ENCODE peak calls at places on chromosome 1, in nine cellular contexts. T is neural crest cell, E is left lung, C is pancreas, U is astrocyte of the cerebellum, L is vagina, X is epithelial cell of esophagus, H is endothelial cell, S is foreskin fibroblast. M is an unnamed sample.

GRCh38 chr1:86084998-86085397 is 71.6 kb downstream of the COL24A1 start:
- DNase-seq in T (no peak), E (no peak), C (no peak), U (no peak), L (no peak), X (no peak), H (no peak), S (no peak), M (no peak)

GRCh38 chr1:234972411-234973191 is 156.0 kb downstream of the TOMM20 start:
- DNase-seq in T (no peak), E (peak), C (no peak), U (no peak), L (peak), X (no peak), H (no peak), S (no peak), M (no peak)

GRCh38 chr1:153771841-153772593 is 3.2 kb upstream of the SLC27A3 start:
- DNase-seq in T (peak), E (no peak), C (peak), U (no peak), L (no peak), X (no peak), H (peak), S (no peak), M (no peak)

GRCh38 chr1:219460561-219461511 is 152.1 kb downstream of the ZC3H11B start:
- DNase-seq in T (no peak), E (no peak), C (no peak), U (no peak), L (no peak), X (peak), H (no peak), S (peak), M (peak)

GRCh38 chr1:68128157-68128556 is 77.7 kb upstream of the DIRAS3 start:
- DNase-seq in T (no peak), E (no peak), C (no peak), U (peak), L (no peak), X (no peak), H (no peak), S (peak), M (no peak)

GRCh38 chr1:108124622-108125311 is 75.4 kb downstream of the SLC25A24 start:
- DNase-seq in T (no peak), E (no peak), C (no peak), U (no peak), L (no peak), X (no peak), H (no peak), S (no peak), M (no peak)

GRCh38 chr1:22731924-22732522 is 21.4 kb downstream of the EPHB2 start:
- DNase-seq in T (no peak), E (no peak), C (no peak), U (no peak), L (no peak), X (no peak), H (peak), S (no peak), M (no peak)

GRCh38 chr1:10606070-10606469 is 131.3 kb downstream of the PEX14 start:
- DNase-seq in T (no peak), E (no peak), C (no peak), U (no peak), L (no peak), X (no peak), H (no peak), S (no peak), M (no peak)

GRCh38 chr1:29832471-29832870 is 596.1 kb downstream of the PTPRU start:
- DNase-seq in T (no peak), E (no peak), C (no peak), U (no peak), L (peak), X (no peak), H (no peak), S (no peak), M (no peak)

GRCh38 chr1:80825067-80825466 is 975.7 kb upstream of the ADGRL2 start:
- DNase-seq in T (no peak), E (no peak), C (no peak), U (no peak), L (no peak), X (no peak), H (no peak), S (no peak), M (no peak)

GRCh38 chr1:116764906-116765862 is 11.0 kb downstream of the CD2 start:
- DNase-seq in T (no peak), E (peak), C (no peak), U (no peak), L (no peak), X (no peak), H (no peak), S (no peak), M (no peak)

GRCh38 chr1:164518692-164519332 is 40.2 kb upstream of the PBX1 start:
- DNase-seq in T (no peak), E (no peak), C (no peak), U (no peak), L (no peak), X (no peak), H (no peak), S (no peak), M (no peak)

GRCh38 chr1:11802616-11802972 is 3.2 kb downstream of the MTHFR start:
- DNase-seq in T (no peak), E (no peak), C (no peak), U (no peak), L (no peak), X (no peak), H (no peak), S (no peak), M (no peak)

GRCh38 chr1:180210008-180210555 is 20.0 kb upstream of the LHX4 start:
- DNase-seq in T (no peak), E (no peak), C (no peak), U (no peak), L (no peak), X (peak), H (no peak), S (no peak), M (no peak)

GRCh38 chr1:32107742-32108661 is at the start of gene KPNA6:
- DNase-seq in T (peak), E (peak), C (peak), U (peak), L (peak), X (peak), H (peak), S (peak), M (peak)

GRCh38 chr1:30323841-30324240 is 399.5 kb downstream of the MATN1 start:
- DNase-seq in T (no peak), E (no peak), C (no peak), U (no peak), L (no peak), X (no peak), H (no peak), S (no peak), M (no peak)

GRCh38 chr1:57091642-57092041 is 125.8 kb upstream of the C8B start:
- DNase-seq in T (no peak), E (no peak), C (no peak), U (no peak), L (no peak), X (no peak), H (no peak), S (no peak), M (no peak)

GRCh38 chr1:206909167-206909882 is 12.1 kb downstream of the IL24 start:
- DNase-seq in T (no peak), E (peak), C (peak), U (no peak), L (no peak), X (peak), H (peak), S (no peak), M (no peak)

GRCh38 chr1:119275145-119275929 is 93.2 kb upstream of the HAO2 start:
- DNase-seq in T (peak), E (no peak), C (no peak), U (peak), L (no peak), X (peak), H (peak), S (peak), M (peak)

GRCh38 chr1:22295856-22296255 is 153.0 kb upstream of the WNT4 start:
- DNase-seq in T (no peak), E (no peak), C (no peak), U (no peak), L (no peak), X (no peak), H (no peak), S (no peak), M (no peak)

GRCh38 chr1:34479731-34480130 is 275.1 kb upstream of the GJB5 start:
- DNase-seq in T (peak), E (no peak), C (no peak), U (no peak), L (peak), X (no peak), H (no peak), S (no peak), M (no peak)

GRCh38 chr1:115530407-115530806 is 111.4 kb upstream of the VANGL1 start:
- DNase-seq in T (no peak), E (no peak), C (no peak), U (no peak), L (no peak), X (peak), H (no peak), S (peak), M (peak)

GRCh38 chr1:82534996-82535395 is 734.3 kb downstream of the ADGRL2 start:
- DNase-seq in T (no peak), E (no peak), C (no peak), U (no peak), L (no peak), X (no peak), H (no peak), S (no peak), M (no peak)

GRCh38 chr1:6891781-6892579 is 106.7 kb downstream of the CAMTA1 start:
- DNase-seq in T (no peak), E (no peak), C (no peak), U (no peak), L (no peak), X (peak), H (no peak), S (peak), M (no peak)

GRCh38 chr1:232868793-232869491 is 63.7 kb downstream of the MAP10 start:
- DNase-seq in T (no peak), E (no peak), C (no peak), U (peak), L (no peak), X (peak), H (no peak), S (peak), M (peak)

GRCh38 chr1:72282271-72282656 is at the start of gene NEGR1:
- DNase-seq in T (peak), E (peak), C (peak), U (peak), L (no peak), X (peak), H (peak), S (peak), M (no peak)

GRCh38 chr1:203691454-203691853 is 64.8 kb downstream of the ATP2B4 start:
- DNase-seq in T (no peak), E (no peak), C (no peak), U (no peak), L (no peak), X (no peak), H (no peak), S (no peak), M (no peak)

GRCh38 chr1:119367332-119368124 is 1.1 kb upstream of the HAO2 start:
- DNase-seq in T (no peak), E (no peak), C (no peak), U (peak), L (peak), X (peak), H (no peak), S (peak), M (peak)

GRCh38 chr1:161890574-161890973 is 124.5 kb downstream of the ATF6 start:
- DNase-seq in T (no peak), E (peak), C (peak), U (no peak), L (no peak), X (no peak), H (no peak), S (no peak), M (no peak)

DNA sequence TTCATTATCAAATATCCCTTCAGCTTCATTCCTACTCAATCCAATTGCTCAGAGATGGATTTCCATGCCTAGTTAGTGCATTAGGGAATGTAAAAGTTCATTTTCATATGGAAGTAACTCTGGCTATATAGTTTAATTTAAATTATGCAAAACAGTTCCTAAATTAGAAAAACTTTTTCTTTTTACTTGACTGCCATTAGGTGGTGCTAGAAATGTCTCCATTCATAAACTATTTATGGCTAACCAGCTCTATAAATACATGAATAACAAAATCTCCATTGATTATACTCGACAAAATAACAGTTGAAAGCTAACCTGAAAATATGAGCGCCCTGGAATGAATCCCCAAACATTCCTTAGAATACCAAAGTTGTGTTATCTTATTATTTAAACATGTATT is 311.4 kb downstream of the USH2A start:
- DNase-seq in T (no peak), E (no peak), C (no peak), U (no peak), L (no peak), X (no peak), H (no peak), S (no peak), M (no peak)
- TF ChIP-seq CTCF in T (no peak), E (no peak), C (no peak), U (peak), L (no peak), X (no peak), H (no peak), S (peak), M (peak)

GRCh38 chr1:209593747-209594146 is 10.2 kb downstream of the CAMK1G start:
- DNase-seq in T (no peak), E (no peak), C (no peak), U (no peak), L (no peak), X (no peak), H (no peak), S (no peak), M (no peak)

GRCh38 chr1:209589863-209590262 is 6.3 kb downstream of the CAMK1G start:
- DNase-seq in T (no peak), E (no peak), C (no peak), U (no peak), L (no peak), X (no peak), H (no peak), S (no peak), M (no peak)

GRCh38 chr1:209589440-209589839 is 5.9 kb downstream of the CAMK1G start:
- DNase-seq in T (no peak), E (no peak), C (no peak), U (no peak), L (no peak), X (no peak), H (no peak), S (no peak), M (no peak)

GRCh38 chr1:209587778-209588177 is 4.3 kb downstream of the CAMK1G start:
- DNase-seq in T (no peak), E (no peak), C (no peak), U (no peak), L (no peak), X (peak), H (no peak), S (peak), M (no peak)

DNA sequence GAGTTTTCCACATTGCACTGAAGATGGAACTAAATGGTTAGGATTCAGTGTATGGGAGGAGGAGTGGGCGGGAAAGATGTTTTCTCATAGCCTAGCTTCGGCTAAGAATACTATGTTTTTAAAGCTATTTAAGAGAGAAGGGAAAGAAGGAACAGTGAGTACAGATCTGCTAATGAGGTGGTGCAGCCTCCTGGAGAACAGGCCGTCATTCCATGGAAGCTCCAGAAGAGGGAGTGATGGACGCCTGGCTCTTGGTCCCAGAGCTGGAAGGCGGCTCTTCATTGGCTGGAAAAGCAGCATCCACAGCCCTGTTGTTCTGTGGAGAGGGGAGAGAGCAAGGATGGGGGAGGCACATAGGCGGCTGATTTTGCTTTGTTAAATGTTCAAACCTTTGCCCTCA is 6.9 kb downstream of the CAMK1G start:
- DNase-seq in T (no peak), E (no peak), C (no peak), U (no peak), L (no peak), X (peak), H (peak), S (peak), M (no peak)
- TF ChIP-seq CTCF in T (peak), E (no peak), C (no peak), U (peak), L (no peak), X (peak), H (no peak), S (peak), M (peak)

GRCh38 chr1:44820945-44821715 is 12.8 kb downstream of the BTBD19 start:
- DNase-seq in T (no peak), E (no peak), C (peak), U (no peak), L (no peak), X (no peak), H (no peak), S (no peak), M (no peak)

GRCh38 chr1:44819594-44820327 is 11.4 kb downstream of the BTBD19 start:
- DNase-seq in T (peak), E (peak), C (peak), U (peak), L (no peak), X (peak), H (peak), S (peak), M (peak)

GRCh38 chr1:44820328-44820944 is 12.1 kb downstream of the BTBD19 start:
- DNase-seq in T (no peak), E (no peak), C (peak), U (no peak), L (no peak), X (no peak), H (no peak), S (no peak), M (no peak)

GRCh38 chr1:44817771-44818495 is 9.6 kb downstream of the BTBD19 start:
- DNase-seq in T (no peak), E (peak), C (peak), U (no peak), L (no peak), X (no peak), H (no peak), S (no peak), M (no peak)

DNA sequence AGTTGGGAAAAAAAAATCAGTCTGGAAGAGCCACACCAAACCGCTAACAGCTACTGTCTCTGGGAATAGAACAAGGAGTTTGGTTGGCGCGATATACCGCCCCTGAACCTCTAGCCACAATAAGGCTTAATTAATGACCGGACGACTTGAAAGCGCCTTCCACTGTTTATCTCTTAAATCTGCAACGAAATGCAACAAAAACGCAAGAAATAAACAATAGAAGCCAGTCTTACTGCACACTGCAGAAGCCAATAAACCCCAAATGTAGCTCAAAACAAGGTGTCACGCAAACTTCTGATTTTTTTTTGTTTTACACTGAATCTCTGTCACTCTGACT is 10.9 kb downstream of the BTBD19 start:
- DNase-seq in T (no peak), E (no peak), C (no peak), U (no peak), L (no peak), X (peak), H (no peak), S (no peak), M (no peak)
- TF ChIP-seq CTCF in T (no peak), E (no peak), C (no peak), U (peak), L (no peak), X (no peak), H (no peak), S (no peak), M (no peak)

DNA sequence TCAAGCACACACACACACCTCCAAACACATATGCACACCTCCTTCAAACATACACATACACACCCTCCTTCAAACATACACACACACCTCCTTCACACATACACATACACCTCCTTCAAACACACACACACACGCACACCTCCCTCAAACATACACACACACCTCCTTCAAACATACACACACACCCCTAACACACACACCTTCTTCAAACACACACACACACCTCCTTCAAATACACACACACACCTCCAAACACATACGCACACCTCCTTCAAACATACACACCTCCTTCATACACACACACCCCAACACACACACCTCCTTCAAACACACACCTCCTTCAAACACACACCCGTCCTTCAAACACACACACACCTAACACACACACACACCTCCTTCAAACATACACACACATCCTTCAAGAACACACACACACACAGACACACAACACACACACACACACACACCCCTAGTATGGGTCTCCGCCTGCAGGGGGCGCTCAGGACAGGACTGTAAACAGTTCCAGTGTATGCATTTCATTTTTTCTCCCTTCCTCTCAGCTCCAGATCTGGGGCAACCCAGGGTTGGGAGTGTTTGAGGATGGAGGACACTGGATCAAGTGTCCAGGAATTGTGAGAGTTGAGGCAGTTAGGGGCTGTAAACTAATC is 12.1 kb downstream of the LGR6 start:
- DNase-seq in T (no peak), E (no peak), C (no peak), U (no peak), L (no peak), X (no peak), H (peak), S (no peak), M (no peak)
- TF ChIP-seq CTCF in T (peak), E (no peak), C (no peak), U (peak), L (no peak), X (peak), H (no peak), S (peak), M (no peak)

DNA sequence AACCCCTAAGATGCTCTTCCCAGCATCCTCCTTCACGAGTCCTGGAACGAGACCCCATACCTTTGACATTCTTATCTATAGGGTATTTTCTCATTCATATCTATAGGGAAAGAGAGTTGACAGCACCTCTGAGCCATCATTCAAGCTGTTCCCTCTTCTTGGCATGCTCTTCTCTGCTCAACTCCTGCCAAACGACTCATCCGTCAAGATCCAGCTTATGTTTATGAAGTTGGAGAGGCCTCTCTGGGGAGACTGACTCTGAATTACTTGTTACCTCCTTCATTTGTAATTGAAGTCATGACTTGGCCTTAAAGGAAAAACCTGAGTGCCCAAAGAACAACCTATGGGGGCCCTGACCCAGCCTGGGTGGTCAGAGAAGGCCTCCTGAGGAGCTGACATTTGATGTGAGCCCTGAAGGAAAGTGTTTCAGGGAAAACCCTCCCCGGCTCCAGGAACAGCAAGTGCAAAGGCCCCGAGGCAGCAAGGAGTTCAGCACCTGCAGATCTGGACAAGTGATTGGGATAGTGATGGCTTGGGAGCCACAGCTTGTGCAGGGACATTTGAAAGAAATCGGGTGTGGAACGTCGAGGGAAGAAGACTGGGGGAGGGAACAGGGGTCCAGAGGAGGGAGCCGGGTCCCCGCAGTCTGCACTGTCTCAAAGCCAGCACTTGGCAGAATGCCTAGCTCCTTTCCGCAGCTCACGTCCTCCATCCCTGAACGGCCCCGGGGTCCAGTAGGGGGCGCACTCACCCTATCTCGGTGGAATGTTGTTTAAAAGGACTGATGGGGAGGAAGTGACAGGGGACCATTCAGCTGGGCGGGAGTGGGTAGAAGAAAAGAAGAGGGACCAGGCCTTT is 14.0 kb upstream of the CDA start:
- DNase-seq in T (peak), E (peak), C (peak), U (peak), L (no peak), X (peak), H (peak), S (peak), M (no peak)
- TF ChIP-seq CTCF in T (peak), E (peak), C (peak), U (peak), L (peak), X (peak), H (peak), S (peak), M (peak)

M was measured in AG09319.